ENCODE peak calls at places on chromosomes 5 and 9, in nine cellular contexts. M is astrocyte; C is uterus; D is CD8-positive, alpha-beta T cell; H is psoas muscle; J is suprapubic skin; Z is heart right ventricle; Q is neural progenitor cell; I is cardiac muscle cell. P is an unnamed sample. For H3K9me3, the result is how much of the 10 kb centered on the place peaks cover.

GRCh38 chr9:107348836-107349235 is 65.8 kb downstream of the RAD23B start:
- DNase-seq in M (no peak), D (no peak), H (no peak), Z (no peak), Q (no peak), I (no peak), J (no peak), C (no peak), P (no peak)

GRCh38 chr9:21030389-21031035 is 928 bp downstream of the HACD4 start:
- DNase-seq in Q (no peak), H (no peak), M (peak), I (peak), J (no peak), Z (no peak), D (no peak), C (no peak), P (no peak)

GRCh38 chr9:117825609-117826347 is 121.6 kb downstream of the TLR4 start:
- DNase-seq in Z (peak), C (no peak), Q (no peak), M (no peak), J (no peak), D (peak), I (no peak), H (no peak), P (no peak)

GRCh38 chr5:172721455-172722308 is 49.3 kb downstream of the DUSP1 start:
- DNase-seq in H (no peak), M (no peak), J (no peak), Q (no peak), Z (peak), D (no peak), C (no peak), I (peak), P (no peak)

GRCh38 chr5:56461584-56461983 is 228.5 kb upstream of the ANKRD55 start:
- DNase-seq in C (no peak), D (no peak), Q (no peak), J (no peak), I (no peak), M (no peak), Z (no peak), H (no peak), P (no peak)

GRCh38 chr9:21323091-21323490 is 12.1 kb downstream of the KLHL9 start:
- DNase-seq in H (no peak), Z (no peak), J (no peak), Q (no peak), D (no peak), M (no peak), I (no peak), C (no peak), P (no peak)

GRCh38 chr5:156479864-156480263 is 152.9 kb downstream of the SGCD start:
- DNase-seq in M (no peak), Q (no peak), D (no peak), I (peak), J (peak), Z (no peak), C (no peak), H (peak), P (no peak)

GRCh38 chr5:107331882-107332281 is 338.9 kb downstream of the EFNA5 start:
- DNase-seq in Z (no peak), J (no peak), H (no peak), M (peak), Q (no peak), D (no peak), I (peak), C (no peak), P (peak)

GRCh38 chr5:174344335-174344734 is 298.8 kb downstream of the NSG2 start:
- DNase-seq in J (no peak), M (no peak), Q (no peak), D (no peak), H (no peak), I (no peak), C (no peak), Z (no peak), P (no peak)

GRCh38 chr5:145991044-145991575 is 54.7 kb downstream of the SH3RF2 start:
- DNase-seq in J (no peak), D (no peak), H (no peak), Z (no peak), I (peak), C (no peak), Q (no peak), M (peak), P (peak)

GRCh38 chr9:109423877-109424276 is 74.2 kb downstream of the PTPN3 start:
- DNase-seq in D (no peak), Q (no peak), C (no peak), H (no peak), J (no peak), M (no peak), I (no peak), Z (no peak), P (no peak)

GRCh38 chr5:167049043-167049663 is 1242.3 kb upstream of the WWC1 start:
- DNase-seq in D (no peak), C (no peak), Q (peak), Z (peak), H (no peak), J (no peak), M (peak), I (peak), P (peak)

GRCh38 chr9:137463931-137464290 is 4.8 kb upstream of the NSMF start:
- DNase-seq in Q (no peak), I (no peak), M (no peak), Z (peak), H (no peak), D (no peak), C (no peak), J (no peak), P (no peak)

GRCh38 chr9:105711867-105712266 is 17.5 kb downstream of the TMEM38B start:
- DNase-seq in C (no peak), Q (no peak), M (no peak), J (no peak), H (no peak), Z (no peak), D (no peak), I (no peak), P (no peak)

GRCh38 chr5:146883496-146883895 is 4.9 kb upstream of the PPP2R2B start:
- DNase-seq in Z (no peak), C (no peak), H (no peak), D (no peak), J (no peak), Q (no peak), M (no peak), I (no peak), P (peak)

GRCh38 chr9:35452481-35452880 is 37.4 kb upstream of the RUSC2 start:
- DNase-seq in I (peak), M (no peak), C (no peak), Z (no peak), D (no peak), J (no peak), H (no peak), Q (no peak), P (no peak)

GRCh38 chr9:34546102-34546833 is 23.5 kb upstream of the ENHO start:
- DNase-seq in I (no peak), H (no peak), M (no peak), Q (no peak), J (no peak), C (no peak), D (no peak), Z (no peak), P (no peak)

GRCh38 chr5:72618699-72619098 is 111.5 kb upstream of the ZNF366 start:
- DNase-seq in D (no peak), Z (no peak), Q (no peak), M (no peak), C (no peak), J (no peak), H (no peak), I (no peak), P (no peak)

GRCh38 chr9:124045076-124045829 is 33.7 kb downstream of the LHX2 start:
- DNase-seq in C (peak), I (peak), M (no peak), H (peak), D (no peak), Z (peak), J (peak), Q (peak), P (no peak)

GRCh38 chr9:124225945-124226344 is 31.8 kb upstream of the NEK6 start:
- DNase-seq in I (no peak), C (no peak), Q (no peak), Z (no peak), D (no peak), J (no peak), M (no peak), H (no peak), P (no peak)

GRCh38 chr9:114181583-114182409 is 26.5 kb downstream of the COL27A1 start:
- DNase-seq in Q (no peak), M (no peak), D (no peak), H (no peak), J (no peak), C (no peak), I (no peak), Z (peak), P (no peak)

GRCh38 chr5:107855171-107855570 is 184.4 kb upstream of the EFNA5 start:
- DNase-seq in J (no peak), D (no peak), C (no peak), H (no peak), I (no peak), Q (peak), M (no peak), Z (no peak), P (no peak)

GRCh38 chr9:122132539-122132938 is 27.0 kb downstream of the NDUFA8 start:
- DNase-seq in J (no peak), H (no peak), Q (no peak), M (no peak), Z (no peak), I (no peak), C (no peak), D (no peak), P (no peak)

GRCh38 chr5:68930139-68930538 is 163.7 kb upstream of the SLC30A5 start:
- DNase-seq in D (no peak), I (no peak), Z (no peak), J (no peak), Q (no peak), M (no peak), H (no peak), C (no peak), P (peak)
- H3K9me3 ChIP-seq in D (under half), I (under half), Z (under half), J (under half), Q (under half), M (under half), H (under half), C (under half), P (under half)

GRCh38 chr9:696332-697090 is 145.0 kb upstream of the DMRT1 start:
- DNase-seq in M (peak), Q (no peak), H (no peak), J (no peak), D (no peak), C (peak), I (peak), Z (peak), P (no peak)
- H3K27ac ChIP-seq in M (peak), Q (no peak), H (peak), J (peak), D (no peak), C (peak), I (no peak), Z (peak), P (peak)

GRCh38 chr9:100370064-100370723 is 17.5 kb upstream of the TEX10 start:
- DNase-seq in Q (no peak), C (no peak), M (no peak), D (no peak), J (no peak), Z (no peak), H (no peak), I (no peak), P (no peak)

GRCh38 chr9:100368672-100369071 is 15.9 kb upstream of the TEX10 start:
- DNase-seq in Z (no peak), I (no peak), D (no peak), C (no peak), H (no peak), Q (no peak), M (no peak), J (no peak), P (no peak)

GRCh38 chr9:100364013-100364412 is 11.3 kb upstream of the TEX10 start:
- DNase-seq in D (no peak), C (no peak), Q (no peak), I (no peak), J (no peak), Z (no peak), H (no peak), M (no peak), P (no peak)

DNA sequence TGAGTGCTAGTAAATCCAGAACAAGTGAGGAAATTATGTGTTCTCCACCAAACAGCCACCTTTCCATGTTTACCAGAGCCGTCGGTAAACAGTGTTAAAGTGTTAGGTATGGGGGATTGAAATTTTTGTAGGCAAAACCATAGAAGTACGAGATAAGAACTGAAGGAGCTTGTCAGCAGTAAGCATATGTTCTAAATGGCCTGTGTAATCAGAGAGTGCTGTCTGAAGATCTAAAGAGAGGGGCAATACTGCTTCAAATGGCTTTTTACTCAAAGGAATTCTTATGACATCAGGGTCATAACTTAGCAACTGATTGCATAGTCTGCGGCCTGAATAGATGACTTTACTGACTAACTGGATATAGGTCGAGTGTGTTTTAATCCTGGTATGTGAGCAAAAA is 13.4 kb upstream of the TEX10 start:
- DNase-seq in M (no peak), D (no peak), Q (no peak), H (no peak), C (no peak), I (no peak), Z (no peak), J (no peak), P (no peak)
- H3K9me3 ChIP-seq in M (under half), D (under half), Q (under half), H (under half), C (under half), I (under half), Z (under half), J (under half), P (under half)

DNA sequence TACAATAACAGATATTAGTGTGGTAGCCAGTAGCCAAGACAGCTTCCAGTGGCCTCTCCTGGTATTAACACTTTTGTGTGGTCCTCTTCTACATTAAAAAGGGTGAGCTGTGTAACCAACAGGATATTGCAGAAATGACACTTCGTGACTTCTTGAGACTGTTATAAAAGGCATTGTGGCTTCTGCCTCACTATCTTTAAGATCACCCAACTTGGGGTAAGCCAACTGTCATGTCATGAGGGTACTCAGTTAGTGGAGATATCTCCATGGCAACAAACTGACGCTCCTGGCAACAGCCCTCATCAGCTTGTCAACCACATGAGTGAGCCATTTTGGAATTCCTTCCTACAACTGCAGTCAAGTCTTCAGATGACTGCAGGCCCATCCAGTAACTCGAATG is 121.7 kb downstream of the DEPDC1B start:
- DNase-seq in J (no peak), Q (no peak), H (no peak), C (no peak), D (no peak), Z (no peak), I (no peak), M (no peak), P (no peak)
- H3K27ac ChIP-seq in J (no peak), Q (no peak), H (no peak), C (no peak), D (no peak), Z (no peak), I (no peak), M (no peak), P (no peak)

GRCh38 chr5:17694401-17694800 is 60.1 kb downstream of the TAF11L14 start:
- DNase-seq in Z (no peak), J (no peak), D (no peak), C (no peak), I (no peak), H (no peak), M (no peak), Q (no peak), P (peak)

GRCh38 chr5:17696625-17697024 is 62.4 kb downstream of the TAF11L14 start:
- DNase-seq in I (no peak), H (no peak), Q (no peak), Z (no peak), M (no peak), C (no peak), D (no peak), J (no peak), P (no peak)

GRCh38 chr5:17694922-17695321 is 60.7 kb downstream of the TAF11L14 start:
- DNase-seq in D (no peak), I (peak), Q (no peak), M (no peak), J (no peak), H (no peak), Z (no peak), C (no peak), P (peak)

DNA sequence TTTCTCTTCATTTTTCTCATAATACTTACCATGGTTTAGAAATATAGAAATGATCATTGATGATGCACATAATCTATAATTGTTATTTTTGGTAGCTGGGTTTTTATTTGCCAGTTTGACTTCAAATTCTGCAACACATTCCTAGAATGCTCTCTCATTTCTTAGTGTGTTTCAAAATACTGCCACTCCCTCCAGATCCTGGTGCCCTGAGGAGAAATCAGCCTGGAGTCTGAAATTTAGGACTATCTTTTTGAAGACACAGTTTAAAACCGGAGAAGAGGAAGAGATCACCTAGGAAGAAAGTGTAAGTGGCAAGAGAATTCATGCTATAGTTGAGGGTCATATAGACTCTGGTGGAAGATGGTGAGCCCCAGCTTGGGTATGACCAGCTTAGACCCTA is 57.5 kb downstream of the TAF11L14 start:
- DNase-seq in C (no peak), I (no peak), M (no peak), D (no peak), Q (no peak), J (no peak), Z (no peak), H (no peak), P (no peak)
- H3K9me3 ChIP-seq in C (under half), I (under half), M (under half), D (under half), Q (under half), J (under half), Z (under half), H (under half), P (under half)

GRCh38 chr5:175595905-175596304 is 62.0 kb upstream of the HRH2 start:
- DNase-seq in H (no peak), I (no peak), M (no peak), D (no peak), Z (no peak), J (no peak), Q (no peak), C (no peak), P (no peak)
- H3K27ac ChIP-seq in H (no peak), I (peak), M (no peak), D (no peak), Z (no peak), J (no peak), Q (no peak), C (no peak), P (no peak)

DNA sequence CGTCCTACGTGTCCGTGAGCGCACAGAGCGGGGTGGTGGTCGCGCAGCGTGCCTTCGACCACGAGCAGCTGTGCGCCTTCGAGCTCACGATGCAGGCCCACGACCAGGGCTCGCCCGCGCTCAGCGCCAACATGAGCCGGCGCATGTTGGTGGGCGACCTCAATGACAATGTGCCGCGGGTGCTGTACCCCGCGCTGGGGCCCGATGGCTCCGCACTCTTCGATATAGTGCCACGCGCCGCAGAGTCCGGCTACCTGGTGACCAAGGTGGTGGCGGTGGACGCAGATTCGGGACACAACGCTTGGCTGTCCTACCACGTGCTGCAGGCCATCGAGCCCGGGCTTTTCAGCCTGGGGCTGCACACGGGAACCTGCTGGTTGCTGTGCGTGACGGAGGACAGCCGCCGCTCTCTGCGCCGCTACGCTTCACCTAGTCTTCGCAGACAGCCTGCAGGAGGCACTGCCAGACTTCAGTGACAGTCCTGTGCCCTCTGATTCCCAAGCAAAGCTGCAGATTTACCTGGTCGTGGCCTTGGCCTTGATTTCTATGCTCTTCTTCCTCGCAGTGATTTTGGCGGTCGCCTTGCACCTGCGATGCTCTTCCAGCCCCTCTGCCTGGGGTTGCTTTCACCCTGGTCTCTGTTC is 2.4 kb upstream of the PCDHGA12 start:
- DNase-seq in J (no peak), Q (no peak), I (no peak), M (no peak), D (no peak), H (no peak), Z (no peak), C (no peak), P (no peak)
- H3K9me3 ChIP-seq in J (half or more), Q (half or more), I (under half), M (under half), D (under half), H (under half), Z (half or more), C (under half), P (under half)